ENCODE peak calls at places on chromosomes 3 and 15, in six cellular contexts. P is NCI-H774, D is globus pallidus, G is RPMI7951, V is RPMI8226, W is stomach. J is an unnamed sample.

GRCh38 chr3:193605876-193606275 is 12.9 kb downstream of the OPA1 start:
- DNase-seq in D (peak), G (peak), V (peak), W (peak), P (peak), J (peak)

GRCh38 chr3:78765671-78766485 is 1001.9 kb downstream of the ROBO1 start:
- DNase-seq in W (no peak), G (peak), P (peak), D (no peak), V (no peak), J (no peak)

GRCh38 chr3:65851827-65852226 is 186.9 kb downstream of the MAGI1 start:
- DNase-seq in W (no peak), P (no peak), D (no peak), V (no peak), G (peak), J (no peak)

GRCh38 chr3:53748512-53749271 is 97.5 kb downstream of the CHDH start:
- DNase-seq in P (no peak), W (no peak), V (peak), G (no peak), D (peak), J (no peak)

GRCh38 chr3:133136114-133137041 is 98.2 kb downstream of the TMEM108 start:
- DNase-seq in P (peak), V (no peak), W (no peak), G (no peak), D (no peak), J (peak)

GRCh38 chr15:91860498-91860897 is 7.0 kb downstream of the SLCO3A1 start:
- DNase-seq in D (no peak), W (no peak), G (no peak), V (no peak), P (no peak), J (no peak)

GRCh38 chr3:113436794-113437193 is 4.5 kb downstream of the CFAP44 start:
- DNase-seq in G (peak), D (no peak), W (no peak), P (no peak), V (no peak), J (no peak)

GRCh38 chr3:63349583-63350177 is 71.6 kb downstream of the SYNPR start:
- DNase-seq in W (peak), G (peak), V (peak), D (peak), P (no peak), J (peak)

GRCh38 chr15:68187559-68187958 is 17.6 kb downstream of the CALML4 start:
- DNase-seq in V (peak), P (no peak), W (peak), D (peak), G (peak), J (no peak)

GRCh38 chr3:108441081-108441507 is 69.3 kb downstream of the MYH15 start:
- DNase-seq in W (no peak), D (no peak), G (peak), V (no peak), P (no peak), J (no peak)

GRCh38 chr3:126208618-126209256 is 28.4 kb upstream of the ALDH1L1 start:
- DNase-seq in D (peak), W (peak), G (peak), V (peak), P (peak), J (peak)

GRCh38 chr3:59143447-59143846 is 93.6 kb upstream of the CFAP20DC start:
- DNase-seq in G (peak), W (no peak), P (no peak), D (no peak), V (no peak), J (no peak)

GRCh38 chr3:72100626-72101187 is 315.8 kb upstream of the PROK2 start:
- DNase-seq in V (peak), P (peak), D (peak), G (peak), W (peak), J (no peak)

GRCh38 chr3:126305427-126305826 is 51.8 kb downstream of the KLF15 start:
- DNase-seq in P (no peak), G (no peak), D (no peak), V (no peak), W (no peak), J (no peak)

GRCh38 chr15:32778391-32779176 is 60.8 kb downstream of the GREM1 start:
- DNase-seq in P (no peak), V (no peak), D (no peak), W (no peak), G (peak), J (no peak)

GRCh38 chr3:185558395-185558794 is 6.0 kb upstream of the LIPH start:
- DNase-seq in W (peak), D (no peak), G (no peak), P (no peak), V (no peak), J (no peak)

GRCh38 chr3:57928511-57928910 is 79.7 kb upstream of the FLNB start:
- DNase-seq in W (no peak), D (no peak), P (no peak), V (no peak), G (no peak), J (no peak)

GRCh38 chr3:25471081-25471768 is 43.2 kb downstream of the RARB start:
- DNase-seq in G (peak), D (no peak), W (no peak), P (no peak), V (no peak), J (no peak)

GRCh38 chr3:72018339-72018984 is 233.5 kb upstream of the PROK2 start:
- DNase-seq in G (peak), P (no peak), W (no peak), V (no peak), D (no peak), J (no peak)

GRCh38 chr15:70830615-70831014 is 23.3 kb downstream of the LARP6 start:
- DNase-seq in W (peak), P (no peak), V (no peak), D (no peak), G (no peak), J (no peak)

GRCh38 chr15:70508561-70509281 is 254.6 kb downstream of the UACA start:
- DNase-seq in G (peak), D (no peak), W (no peak), V (no peak), P (no peak), J (no peak)

GRCh38 chr3:113054552-113054951 is 63.8 kb downstream of the GTPBP8 start:
- DNase-seq in W (no peak), P (no peak), G (peak), V (no peak), D (no peak), J (no peak)

GRCh38 chr15:33032053-33032452 is 162.5 kb downstream of the FMN1 start:
- DNase-seq in V (no peak), P (no peak), W (no peak), D (no peak), G (peak), J (no peak)

GRCh38 chr3:54831091-54831490 is 96.8 kb downstream of the LRTM1 start:
- DNase-seq in G (peak), P (no peak), V (no peak), W (no peak), D (peak), J (no peak)

GRCh38 chr15:48010321-48010720 is 110.5 kb upstream of the SLC24A5 start:
- DNase-seq in D (no peak), W (no peak), G (no peak), P (no peak), V (no peak), J (no peak)

GRCh38 chr3:150117076-150117475 is 146.4 kb upstream of the PFN2 start:
- DNase-seq in W (no peak), V (no peak), G (no peak), P (no peak), D (no peak), J (no peak)

GRCh38 chr3:123084738-123085237 is 18.0 kb downstream of the PDIA5 start:
- DNase-seq in W (no peak), G (peak), D (no peak), P (no peak), V (no peak), J (no peak)

GRCh38 chr3:35817212-35817611 is 177.9 kb downstream of the ARPP21 start:
- DNase-seq in V (no peak), P (no peak), W (no peak), G (no peak), D (no peak), J (no peak)

J was measured in NCI-H2107.